ENCODE peak calls at places on chromosomes 13 and 19, in eight cellular contexts. One of them, this sample, is unnamed.

GRCh38 chr13:45674908-45675307 is 27.2 kb upstream of the CBY2 start:
- DNase-seq in choroid plexus epithelial cell: peak
- DNase-seq in pancreas: no peak
- DNase-seq in fibroblast of pulmonary artery: peak
- DNase-seq in psoas muscle: no peak
- DNase-seq in heart right ventricle: no peak
- DNase-seq in lower leg skin: no peak
- DNase-seq in tibial artery: no peak
- DNase-seq in this sample: peak

GRCh38 chr13:48858523-48858922 is 117.2 kb upstream of the FNDC3A start:
- DNase-seq in choroid plexus epithelial cell: peak
- DNase-seq in pancreas: no peak
- DNase-seq in fibroblast of pulmonary artery: no peak
- DNase-seq in psoas muscle: no peak
- DNase-seq in heart right ventricle: no peak
- DNase-seq in lower leg skin: no peak
- DNase-seq in tibial artery: no peak
- DNase-seq in this sample: no peak

GRCh38 chr19:49807888-49808675 is 5.0 kb downstream of the FUZ start:
- DNase-seq in choroid plexus epithelial cell: no peak
- DNase-seq in pancreas: no peak
- DNase-seq in fibroblast of pulmonary artery: no peak
- DNase-seq in psoas muscle: no peak
- DNase-seq in heart right ventricle: no peak
- DNase-seq in lower leg skin: peak
- DNase-seq in tibial artery: no peak
- DNase-seq in this sample: no peak

GRCh38 chr13:64470751-64471150 is 2759.4 kb downstream of the PCDH9 start:
- DNase-seq in choroid plexus epithelial cell: no peak
- DNase-seq in pancreas: no peak
- DNase-seq in fibroblast of pulmonary artery: no peak
- DNase-seq in psoas muscle: no peak
- DNase-seq in heart right ventricle: no peak
- DNase-seq in lower leg skin: no peak
- DNase-seq in tibial artery: no peak
- DNase-seq in this sample: no peak

GRCh38 chr13:80823472-80823871 is 482.5 kb upstream of the SPRY2 start:
- DNase-seq in choroid plexus epithelial cell: no peak
- DNase-seq in pancreas: no peak
- DNase-seq in fibroblast of pulmonary artery: peak
- DNase-seq in psoas muscle: no peak
- DNase-seq in heart right ventricle: no peak
- DNase-seq in lower leg skin: no peak
- DNase-seq in tibial artery: no peak
- DNase-seq in this sample: no peak

GRCh38 chr13:51714663-51715168 is 89.2 kb downstream of the DHRS12 start:
- DNase-seq in choroid plexus epithelial cell: peak
- DNase-seq in pancreas: no peak
- DNase-seq in fibroblast of pulmonary artery: peak
- DNase-seq in psoas muscle: no peak
- DNase-seq in heart right ventricle: no peak
- DNase-seq in lower leg skin: no peak
- DNase-seq in tibial artery: no peak
- DNase-seq in this sample: peak

GRCh38 chr19:14492756-14493337 is 3.1 kb downstream of the GIPC1 start:
- DNase-seq in choroid plexus epithelial cell: no peak
- DNase-seq in pancreas: no peak
- DNase-seq in fibroblast of pulmonary artery: no peak
- DNase-seq in psoas muscle: no peak
- DNase-seq in heart right ventricle: no peak
- DNase-seq in lower leg skin: no peak
- DNase-seq in tibial artery: no peak
- DNase-seq in this sample: no peak

GRCh38 chr19:31436121-31436776 is 87.0 kb upstream of the TSHZ3 start:
- DNase-seq in choroid plexus epithelial cell: peak
- DNase-seq in pancreas: no peak
- DNase-seq in fibroblast of pulmonary artery: no peak
- DNase-seq in psoas muscle: no peak
- DNase-seq in heart right ventricle: no peak
- DNase-seq in lower leg skin: no peak
- DNase-seq in tibial artery: no peak
- DNase-seq in this sample: peak

GRCh38 chr19:4390017-4390861 is 10.1 kb downstream of the SH3GL1 start:
- DNase-seq in choroid plexus epithelial cell: peak
- DNase-seq in pancreas: no peak
- DNase-seq in fibroblast of pulmonary artery: peak
- DNase-seq in psoas muscle: peak
- DNase-seq in heart right ventricle: peak
- DNase-seq in lower leg skin: no peak
- DNase-seq in tibial artery: peak
- DNase-seq in this sample: peak

GRCh38 chr13:44906758-44907157 is 82.5 kb downstream of the NUFIP1 start:
- DNase-seq in choroid plexus epithelial cell: peak
- DNase-seq in pancreas: no peak
- DNase-seq in fibroblast of pulmonary artery: peak
- DNase-seq in psoas muscle: no peak
- DNase-seq in heart right ventricle: peak
- DNase-seq in lower leg skin: no peak
- DNase-seq in tibial artery: peak
- DNase-seq in this sample: peak

GRCh38 chr19:1944088-1944915 is 3.3 kb downstream of the CSNK1G2 start:
- DNase-seq in choroid plexus epithelial cell: no peak
- DNase-seq in pancreas: peak
- DNase-seq in fibroblast of pulmonary artery: no peak
- DNase-seq in psoas muscle: no peak
- DNase-seq in heart right ventricle: no peak
- DNase-seq in lower leg skin: no peak
- DNase-seq in tibial artery: no peak
- DNase-seq in this sample: no peak

GRCh38 chr13:94128430-94128829 is 351.1 kb downstream of the DCT start:
- DNase-seq in choroid plexus epithelial cell: no peak
- DNase-seq in pancreas: no peak
- DNase-seq in fibroblast of pulmonary artery: peak
- DNase-seq in psoas muscle: peak
- DNase-seq in heart right ventricle: peak
- DNase-seq in lower leg skin: no peak
- DNase-seq in tibial artery: peak
- DNase-seq in this sample: no peak

GRCh38 chr19:30049226-30049625 is 107.2 kb downstream of the URI1 start:
- DNase-seq in choroid plexus epithelial cell: no peak
- DNase-seq in pancreas: no peak
- DNase-seq in fibroblast of pulmonary artery: no peak
- DNase-seq in psoas muscle: no peak
- DNase-seq in heart right ventricle: no peak
- DNase-seq in lower leg skin: no peak
- DNase-seq in tibial artery: no peak
- DNase-seq in this sample: no peak

GRCh38 chr19:50870417-50871089 is 2.7 kb upstream of the KLK2 start:
- DNase-seq in choroid plexus epithelial cell: no peak
- DNase-seq in pancreas: peak
- DNase-seq in fibroblast of pulmonary artery: no peak
- DNase-seq in psoas muscle: no peak
- DNase-seq in heart right ventricle: no peak
- DNase-seq in lower leg skin: no peak
- DNase-seq in tibial artery: no peak
- DNase-seq in this sample: peak

GRCh38 chr13:43730642-43731041 is 56.1 kb downstream of the ENOX1 start:
- DNase-seq in choroid plexus epithelial cell: peak
- DNase-seq in pancreas: no peak
- DNase-seq in fibroblast of pulmonary artery: peak
- DNase-seq in psoas muscle: no peak
- DNase-seq in heart right ventricle: peak
- DNase-seq in lower leg skin: no peak
- DNase-seq in tibial artery: no peak
- DNase-seq in this sample: peak

DNA sequence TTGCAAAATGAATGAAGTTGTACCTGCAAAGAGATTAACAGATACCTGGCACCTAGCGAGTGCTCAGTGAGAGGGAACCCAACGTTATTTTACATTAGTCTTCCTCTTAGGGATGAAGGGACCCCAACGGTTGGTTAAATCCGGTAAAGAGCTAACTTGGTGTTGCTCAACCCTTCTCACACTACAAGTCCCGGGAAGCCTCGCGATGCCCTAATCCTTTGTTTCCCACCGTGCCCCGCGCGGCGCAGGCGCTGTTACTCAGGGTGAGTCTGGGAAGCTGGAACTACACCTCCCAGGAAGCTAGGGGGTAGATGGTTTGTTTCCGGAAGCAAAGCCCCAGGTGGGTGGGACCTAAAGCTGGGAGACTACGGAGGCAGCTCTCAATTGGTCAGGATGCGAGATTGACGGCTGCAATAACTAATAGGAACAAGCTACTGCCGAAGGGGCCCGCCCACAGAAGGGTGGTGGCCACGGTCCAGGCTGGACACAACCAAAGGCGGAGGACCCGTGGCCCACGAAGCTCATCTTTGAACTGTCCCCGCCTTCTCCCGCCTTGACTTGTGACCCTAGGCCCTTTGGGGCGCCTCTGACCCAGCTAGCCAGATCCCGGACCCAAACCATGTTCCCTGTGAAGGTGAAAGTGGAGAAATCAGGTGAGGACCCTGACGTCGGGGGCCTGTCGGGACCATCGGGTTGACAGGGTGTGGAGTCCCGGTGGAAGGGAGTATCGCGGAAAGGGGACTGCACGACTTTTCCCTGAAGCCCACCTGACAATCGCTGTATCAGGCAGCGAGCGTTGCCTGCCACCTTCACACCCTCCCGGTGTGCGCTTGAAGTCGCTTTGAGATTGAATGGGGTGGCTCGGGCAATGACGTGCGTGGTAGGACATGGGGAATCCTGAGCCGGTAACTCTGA is at the start of gene LIN37:
- DNase-seq in choroid plexus epithelial cell: peak
- DNase-seq in pancreas: peak
- DNase-seq in fibroblast of pulmonary artery: peak
- DNase-seq in psoas muscle: peak
- DNase-seq in heart right ventricle: peak
- DNase-seq in lower leg skin: peak
- DNase-seq in tibial artery: peak
- DNase-seq in this sample: peak
- TF ChIP-seq CTCF in choroid plexus epithelial cell: peak
- TF ChIP-seq CTCF in pancreas: no peak
- TF ChIP-seq CTCF in fibroblast of pulmonary artery: no peak
- TF ChIP-seq CTCF in psoas muscle: no peak
- TF ChIP-seq CTCF in heart right ventricle: peak
- TF ChIP-seq CTCF in lower leg skin: no peak
- TF ChIP-seq CTCF in tibial artery: peak
- TF ChIP-seq CTCF in this sample: no peak

DNA sequence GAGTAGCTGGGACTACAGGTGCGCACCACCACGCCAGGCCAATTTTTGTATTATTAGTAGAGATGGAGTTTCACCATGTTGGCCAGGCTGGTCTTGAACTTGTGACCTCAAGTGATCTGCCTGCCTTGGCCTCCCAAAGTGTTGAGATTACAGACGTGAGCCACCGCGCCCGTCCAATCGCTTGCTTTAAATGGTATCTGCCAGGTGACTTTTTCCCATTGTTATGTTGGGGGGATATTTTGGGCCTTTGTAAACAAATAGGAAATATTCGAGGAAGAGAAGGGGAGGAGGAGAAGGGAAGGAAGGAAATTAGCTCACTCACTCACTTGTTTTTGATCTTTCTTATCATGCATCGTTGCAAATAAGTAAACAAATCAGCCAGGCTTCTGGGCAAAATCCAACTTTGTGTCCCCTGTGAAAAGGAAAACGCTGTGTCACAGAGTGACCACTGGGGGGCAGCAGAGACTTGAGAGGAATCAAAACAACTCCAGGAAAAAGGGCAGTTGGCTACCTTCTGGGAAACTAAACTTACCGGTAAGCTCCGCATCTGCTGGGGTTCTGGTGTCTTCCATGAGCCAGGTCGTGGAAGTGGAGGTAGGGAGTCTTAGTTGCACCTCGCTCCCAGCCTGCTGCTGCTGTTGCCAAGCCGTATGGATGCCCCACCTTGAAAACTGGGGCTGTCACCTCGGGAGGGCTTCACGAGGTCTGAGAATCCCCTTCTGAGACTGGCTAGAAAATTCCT is 9.3 kb upstream of the RANBP3 start:
- DNase-seq in choroid plexus epithelial cell: peak
- DNase-seq in pancreas: peak
- DNase-seq in fibroblast of pulmonary artery: peak
- DNase-seq in psoas muscle: peak
- DNase-seq in heart right ventricle: peak
- DNase-seq in lower leg skin: peak
- DNase-seq in tibial artery: peak
- DNase-seq in this sample: peak
- H3K4me3 ChIP-seq in choroid plexus epithelial cell: peak
- H3K4me3 ChIP-seq in pancreas: no peak
- H3K4me3 ChIP-seq in fibroblast of pulmonary artery: peak
- H3K4me3 ChIP-seq in psoas muscle: peak
- H3K4me3 ChIP-seq in heart right ventricle: no peak
- H3K4me3 ChIP-seq in lower leg skin: no peak
- H3K4me3 ChIP-seq in tibial artery: peak
- H3K4me3 ChIP-seq in this sample: peak

GRCh38 chr19:12787458-12787857 is 3.8 kb upstream of the JUNB start:
- DNase-seq in choroid plexus epithelial cell: no peak
- DNase-seq in pancreas: no peak
- DNase-seq in fibroblast of pulmonary artery: no peak
- DNase-seq in psoas muscle: no peak
- DNase-seq in heart right ventricle: no peak
- DNase-seq in lower leg skin: no peak
- DNase-seq in tibial artery: no peak
- DNase-seq in this sample: no peak

GRCh38 chr19:12789098-12789903 is 2.0 kb upstream of the JUNB start:
- DNase-seq in choroid plexus epithelial cell: peak
- DNase-seq in pancreas: no peak
- DNase-seq in fibroblast of pulmonary artery: peak
- DNase-seq in psoas muscle: no peak
- DNase-seq in heart right ventricle: peak
- DNase-seq in lower leg skin: no peak
- DNase-seq in tibial artery: no peak
- DNase-seq in this sample: no peak

GRCh38 chr19:12788025-12788681 is 3.1 kb upstream of the JUNB start:
- DNase-seq in choroid plexus epithelial cell: no peak
- DNase-seq in pancreas: no peak
- DNase-seq in fibroblast of pulmonary artery: no peak
- DNase-seq in psoas muscle: no peak
- DNase-seq in heart right ventricle: no peak
- DNase-seq in lower leg skin: no peak
- DNase-seq in tibial artery: no peak
- DNase-seq in this sample: no peak

GRCh38 chr19:12789904-12790619 is 1.2 kb upstream of the JUNB start:
- DNase-seq in choroid plexus epithelial cell: peak
- DNase-seq in pancreas: peak
- DNase-seq in fibroblast of pulmonary artery: peak
- DNase-seq in psoas muscle: peak
- DNase-seq in heart right ventricle: peak
- DNase-seq in lower leg skin: peak
- DNase-seq in tibial artery: peak
- DNase-seq in this sample: peak

GRCh38 chr19:12788682-12789097 is 2.6 kb upstream of the JUNB start:
- DNase-seq in choroid plexus epithelial cell: peak
- DNase-seq in pancreas: peak
- DNase-seq in fibroblast of pulmonary artery: peak
- DNase-seq in psoas muscle: peak
- DNase-seq in heart right ventricle: peak
- DNase-seq in lower leg skin: peak
- DNase-seq in tibial artery: peak
- DNase-seq in this sample: peak
- TF ChIP-seq CTCF in choroid plexus epithelial cell: no peak
- TF ChIP-seq CTCF in pancreas: no peak
- TF ChIP-seq CTCF in fibroblast of pulmonary artery: no peak
- TF ChIP-seq CTCF in psoas muscle: no peak
- TF ChIP-seq CTCF in heart right ventricle: no peak
- TF ChIP-seq CTCF in lower leg skin: no peak
- TF ChIP-seq CTCF in tibial artery: no peak
- TF ChIP-seq CTCF in this sample: no peak

GRCh38 chr19:23913931-23914330 is 755 bp upstream of the ZNF726 start:
- DNase-seq in choroid plexus epithelial cell: no peak
- DNase-seq in pancreas: no peak
- DNase-seq in fibroblast of pulmonary artery: no peak
- DNase-seq in psoas muscle: no peak
- DNase-seq in heart right ventricle: no peak
- DNase-seq in lower leg skin: no peak
- DNase-seq in tibial artery: no peak
- DNase-seq in this sample: no peak
- H3K4me3 ChIP-seq in choroid plexus epithelial cell: no peak
- H3K4me3 ChIP-seq in pancreas: no peak
- H3K4me3 ChIP-seq in fibroblast of pulmonary artery: no peak
- H3K4me3 ChIP-seq in psoas muscle: peak
- H3K4me3 ChIP-seq in heart right ventricle: no peak
- H3K4me3 ChIP-seq in lower leg skin: no peak
- H3K4me3 ChIP-seq in tibial artery: peak
- H3K4me3 ChIP-seq in this sample: peak

This sample was measured in fibroblast of mammary gland.